ENCODE peak calls at places on chromosome 19, in seven cellular contexts. One of them, this sample, is unnamed.

GRCh38 chr19:52662631-52663030 is 24.5 kb upstream of the ZNF83 start:
- DNase-seq in tibial nerve: no peak
- DNase-seq in brain microvascular endothelial cell: no peak
- DNase-seq in breast epithelium: no peak
- DNase-seq in PC-9: peak; percentile 49
- DNase-seq in psoas muscle: no peak
- DNase-seq in heart left ventricle: no peak
- DNase-seq in this sample: no peak

GRCh38 chr19:30028992-30029343 is 86.9 kb downstream of the URI1 start:
- DNase-seq in brain microvascular endothelial cell: no peak
- DNase-seq in tibial nerve: no peak
- DNase-seq in psoas muscle: no peak
- DNase-seq in heart left ventricle: no peak
- DNase-seq in PC-9: no peak
- DNase-seq in breast epithelium: no peak
- DNase-seq in this sample: no peak

GRCh38 chr19:35247526-35248309 is 1.1 kb upstream of the LSR start:
- DNase-seq in heart left ventricle: no peak
- DNase-seq in breast epithelium: peak; percentile 86
- DNase-seq in psoas muscle: no peak
- DNase-seq in brain microvascular endothelial cell: no peak
- DNase-seq in PC-9: peak; percentile 96
- DNase-seq in tibial nerve: no peak
- DNase-seq in this sample: peak; percentile 66

GRCh38 chr19:51294211-51294976 is 17.1 kb upstream of the IGLON5 start:
- DNase-seq in brain microvascular endothelial cell: no peak
- DNase-seq in heart left ventricle: no peak
- DNase-seq in tibial nerve: no peak
- DNase-seq in psoas muscle: no peak
- DNase-seq in breast epithelium: no peak
- DNase-seq in PC-9: no peak
- DNase-seq in this sample: no peak

GRCh38 chr19:16233836-16234551 is 36.3 kb downstream of the AP1M1 start:
- DNase-seq in psoas muscle: no peak
- DNase-seq in brain microvascular endothelial cell: no peak
- DNase-seq in heart left ventricle: no peak
- DNase-seq in tibial nerve: peak; percentile 11
- DNase-seq in breast epithelium: no peak
- DNase-seq in PC-9: no peak
- DNase-seq in this sample: peak; percentile 63

GRCh38 chr19:48826606-48827020 is 9.7 kb downstream of the HSD17B14 start:
- DNase-seq in psoas muscle: no peak
- DNase-seq in breast epithelium: no peak
- DNase-seq in tibial nerve: no peak
- DNase-seq in PC-9: no peak
- DNase-seq in heart left ventricle: no peak
- DNase-seq in brain microvascular endothelial cell: no peak
- DNase-seq in this sample: no peak

GRCh38 chr19:38277969-38278680 is 13.8 kb downstream of the SPINT2 start:
- DNase-seq in PC-9: peak; percentile 38
- DNase-seq in tibial nerve: no peak
- DNase-seq in breast epithelium: no peak
- DNase-seq in heart left ventricle: no peak
- DNase-seq in psoas muscle: no peak
- DNase-seq in brain microvascular endothelial cell: no peak
- DNase-seq in this sample: peak; percentile 59

GRCh38 chr19:42469311-42470239 is 26.8 kb upstream of the CXCL17 start:
- DNase-seq in psoas muscle: no peak
- DNase-seq in heart left ventricle: no peak
- DNase-seq in tibial nerve: no peak
- DNase-seq in PC-9: no peak
- DNase-seq in breast epithelium: no peak
- DNase-seq in brain microvascular endothelial cell: no peak
- DNase-seq in this sample: no peak

GRCh38 chr19:7006305-7006704 is 14.9 kb downstream of the MBD3L2B start:
- DNase-seq in brain microvascular endothelial cell: no peak
- DNase-seq in psoas muscle: no peak
- DNase-seq in breast epithelium: no peak
- DNase-seq in heart left ventricle: no peak
- DNase-seq in tibial nerve: no peak
- DNase-seq in PC-9: no peak
- DNase-seq in this sample: no peak

GRCh38 chr19:2613507-2614295 is 88.8 kb downstream of the GNG7 start:
- DNase-seq in PC-9: no peak
- DNase-seq in heart left ventricle: peak; percentile 73
- DNase-seq in breast epithelium: no peak
- DNase-seq in tibial nerve: no peak
- DNase-seq in brain microvascular endothelial cell: no peak
- DNase-seq in psoas muscle: peak; percentile 64
- DNase-seq in this sample: peak; percentile 25

GRCh38 chr19:38634757-38635482 is 12.5 kb upstream of the ACTN4 start:
- DNase-seq in breast epithelium: peak; percentile 76
- DNase-seq in tibial nerve: peak; percentile 43
- DNase-seq in heart left ventricle: peak; percentile 87
- DNase-seq in brain microvascular endothelial cell: peak; percentile 49
- DNase-seq in psoas muscle: peak; percentile 87
- DNase-seq in PC-9: peak; percentile 77
- DNase-seq in this sample: peak; percentile 84

GRCh38 chr19:10271543-10272086 is 695 bp downstream of the ICAM1 start:
- DNase-seq in psoas muscle: no peak
- DNase-seq in tibial nerve: no peak
- DNase-seq in breast epithelium: no peak
- DNase-seq in heart left ventricle: no peak
- DNase-seq in PC-9: no peak
- DNase-seq in brain microvascular endothelial cell: no peak
- DNase-seq in this sample: no peak

GRCh38 chr19:49710372-49710951 is 19.5 kb downstream of the CPT1C start:
- DNase-seq in brain microvascular endothelial cell: no peak
- DNase-seq in heart left ventricle: no peak
- DNase-seq in PC-9: no peak
- DNase-seq in psoas muscle: no peak
- DNase-seq in tibial nerve: no peak
- DNase-seq in breast epithelium: no peak
- DNase-seq in this sample: no peak

GRCh38 chr19:45630463-45630862 is 8.7 kb downstream of the EML2 start:
- DNase-seq in brain microvascular endothelial cell: peak; percentile 83
- DNase-seq in breast epithelium: no peak
- DNase-seq in psoas muscle: no peak
- DNase-seq in heart left ventricle: no peak
- DNase-seq in PC-9: peak; percentile 51
- DNase-seq in tibial nerve: no peak
- DNase-seq in this sample: no peak

GRCh38 chr19:30968210-30968609 is 381.0 kb downstream of the TSHZ3 start:
- DNase-seq in tibial nerve: no peak
- DNase-seq in psoas muscle: no peak
- DNase-seq in breast epithelium: no peak
- DNase-seq in brain microvascular endothelial cell: no peak
- DNase-seq in heart left ventricle: no peak
- DNase-seq in PC-9: peak; percentile 6
- DNase-seq in this sample: no peak

GRCh38 chr19:1699998-1700732 is 47.8 kb upstream of the TCF3 start:
- DNase-seq in brain microvascular endothelial cell: no peak
- DNase-seq in tibial nerve: no peak
- DNase-seq in psoas muscle: no peak
- DNase-seq in PC-9: no peak
- DNase-seq in heart left ventricle: peak; percentile 60
- DNase-seq in breast epithelium: no peak
- DNase-seq in this sample: no peak

GRCh38 chr19:55537741-55538111 is 793 bp upstream of the SBK2 start:
- DNase-seq in brain microvascular endothelial cell: no peak
- DNase-seq in breast epithelium: no peak
- DNase-seq in PC-9: peak; percentile 28
- DNase-seq in tibial nerve: no peak
- DNase-seq in heart left ventricle: no peak
- DNase-seq in psoas muscle: no peak
- DNase-seq in this sample: no peak

GRCh38 chr19:52270266-52270885 is 989 bp downstream of the ZNF766 start:
- DNase-seq in heart left ventricle: no peak
- DNase-seq in PC-9: no peak
- DNase-seq in brain microvascular endothelial cell: no peak
- DNase-seq in breast epithelium: no peak
- DNase-seq in psoas muscle: no peak
- DNase-seq in tibial nerve: no peak
- DNase-seq in this sample: no peak

GRCh38 chr19:44808463-44809371 is at the start of gene BCAM:
- DNase-seq in tibial nerve: peak; percentile 55
- DNase-seq in breast epithelium: peak; percentile 81
- DNase-seq in psoas muscle: peak; percentile 86
- DNase-seq in heart left ventricle: peak; percentile 93
- DNase-seq in PC-9: peak; percentile 88
- DNase-seq in brain microvascular endothelial cell: no peak
- DNase-seq in this sample: peak; percentile 89

GRCh38 chr19:571127-571974 is 1.0 kb upstream of the BSG start:
- DNase-seq in breast epithelium: peak; percentile 76
- DNase-seq in PC-9: peak; percentile 59
- DNase-seq in psoas muscle: no peak
- DNase-seq in tibial nerve: no peak
- DNase-seq in heart left ventricle: peak; percentile 56
- DNase-seq in brain microvascular endothelial cell: no peak
- DNase-seq in this sample: no peak

GRCh38 chr19:567296-567900 is 5.0 kb upstream of the BSG start:
- DNase-seq in heart left ventricle: no peak
- DNase-seq in breast epithelium: no peak
- DNase-seq in psoas muscle: no peak
- DNase-seq in tibial nerve: no peak
- DNase-seq in PC-9: no peak
- DNase-seq in brain microvascular endothelial cell: no peak
- DNase-seq in this sample: no peak

GRCh38 chr19:570315-570714 is 2.1 kb upstream of the BSG start:
- DNase-seq in psoas muscle: no peak
- DNase-seq in breast epithelium: no peak
- DNase-seq in heart left ventricle: peak; percentile 50
- DNase-seq in tibial nerve: no peak
- DNase-seq in brain microvascular endothelial cell: no peak
- DNase-seq in PC-9: peak; percentile 34
- DNase-seq in this sample: no peak

GRCh38 chr19:566403-566802 is 6.0 kb upstream of the BSG start:
- DNase-seq in heart left ventricle: no peak
- DNase-seq in breast epithelium: no peak
- DNase-seq in PC-9: no peak
- DNase-seq in brain microvascular endothelial cell: no peak
- DNase-seq in tibial nerve: no peak
- DNase-seq in psoas muscle: no peak
- DNase-seq in this sample: no peak

GRCh38 chr19:566844-567243 is 5.6 kb upstream of the BSG start:
- DNase-seq in heart left ventricle: no peak
- DNase-seq in brain microvascular endothelial cell: no peak
- DNase-seq in psoas muscle: no peak
- DNase-seq in PC-9: no peak
- DNase-seq in breast epithelium: no peak
- DNase-seq in tibial nerve: no peak
- DNase-seq in this sample: no peak
- H3K4me3 ChIP-seq in heart left ventricle: no peak overlapping the region
- H3K4me3 ChIP-seq in brain microvascular endothelial cell: no peak overlapping the region
- H3K4me3 ChIP-seq in psoas muscle: no peak overlapping the region
- H3K4me3 ChIP-seq in PC-9: no peak overlapping the region
- H3K4me3 ChIP-seq in breast epithelium: no peak overlapping the region
- H3K4me3 ChIP-seq in tibial nerve: no peak overlapping the region
- H3K4me3 ChIP-seq in this sample: no peak overlapping the region

GRCh38 chr19:5017235-5017634 is 48.3 kb downstream of the KDM4B start:
- DNase-seq in psoas muscle: no peak
- DNase-seq in brain microvascular endothelial cell: no peak
- DNase-seq in PC-9: no peak
- DNase-seq in tibial nerve: no peak
- DNase-seq in heart left ventricle: no peak
- DNase-seq in breast epithelium: no peak
- DNase-seq in this sample: no peak

GRCh38 chr19:5014941-5015340 is 46.0 kb downstream of the KDM4B start:
- DNase-seq in breast epithelium: no peak
- DNase-seq in PC-9: no peak
- DNase-seq in tibial nerve: no peak
- DNase-seq in psoas muscle: no peak
- DNase-seq in brain microvascular endothelial cell: no peak
- DNase-seq in heart left ventricle: no peak
- DNase-seq in this sample: no peak

GRCh38 chr19:5016268-5016667 is 47.4 kb downstream of the KDM4B start:
- DNase-seq in breast epithelium: no peak
- DNase-seq in PC-9: no peak
- DNase-seq in tibial nerve: no peak
- DNase-seq in psoas muscle: no peak
- DNase-seq in brain microvascular endothelial cell: no peak
- DNase-seq in heart left ventricle: peak; percentile 13
- DNase-seq in this sample: no peak

GRCh38 chr19:5018224-5019015 is 49.5 kb downstream of the KDM4B start:
- DNase-seq in breast epithelium: no peak
- DNase-seq in brain microvascular endothelial cell: peak; percentile 31
- DNase-seq in heart left ventricle: no peak
- DNase-seq in PC-9: no peak
- DNase-seq in tibial nerve: no peak
- DNase-seq in psoas muscle: no peak
- DNase-seq in this sample: no peak

DNA sequence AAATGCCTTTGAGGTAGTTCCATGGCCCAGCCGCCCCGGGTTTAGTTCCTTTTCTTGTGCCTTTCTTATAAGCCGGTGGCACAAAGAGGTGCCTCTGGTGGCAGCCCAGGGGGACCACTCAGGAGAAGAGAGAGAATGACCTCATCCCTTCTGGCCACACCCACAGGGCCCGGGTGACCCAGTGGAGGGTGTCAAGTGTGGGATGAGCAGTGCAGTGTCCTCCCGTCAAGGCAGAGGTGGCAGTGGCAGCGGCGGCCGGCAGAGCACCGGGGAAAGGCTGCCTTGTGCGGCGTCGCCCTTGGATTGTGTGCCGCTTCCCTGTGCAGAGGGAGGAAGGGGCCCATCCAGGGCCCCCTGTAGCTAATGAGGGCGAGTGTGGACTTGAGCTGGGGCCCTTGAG is 47.9 kb downstream of the KDM4B start:
- DNase-seq in tibial nerve: no peak
- DNase-seq in psoas muscle: no peak
- DNase-seq in PC-9: no peak
- DNase-seq in breast epithelium: no peak
- DNase-seq in heart left ventricle: peak; percentile 48
- DNase-seq in brain microvascular endothelial cell: no peak
- DNase-seq in this sample: no peak
- TF ChIP-seq CTCF in tibial nerve: no peak
- TF ChIP-seq CTCF in psoas muscle: no peak
- TF ChIP-seq CTCF in PC-9: no peak
- TF ChIP-seq CTCF in breast epithelium: no peak
- TF ChIP-seq CTCF in heart left ventricle: no peak
- TF ChIP-seq CTCF in brain microvascular endothelial cell: no peak
- TF ChIP-seq CTCF in this sample: no peak

GRCh38 chr19:47352095-47352494 is 3.0 kb downstream of the DHX34 start:
- DNase-seq in PC-9: no peak
- DNase-seq in breast epithelium: no peak
- DNase-seq in heart left ventricle: no peak
- DNase-seq in brain microvascular endothelial cell: no peak
- DNase-seq in psoas muscle: no peak
- DNase-seq in tibial nerve: no peak
- DNase-seq in this sample: no peak
- H3K27ac ChIP-seq in PC-9: no peak overlapping the region
- H3K27ac ChIP-seq in breast epithelium: no peak overlapping the region
- H3K27ac ChIP-seq in heart left ventricle: no peak overlapping the region
- H3K27ac ChIP-seq in brain microvascular endothelial cell: no peak overlapping the region
- H3K27ac ChIP-seq in psoas muscle: no peak overlapping the region
- H3K27ac ChIP-seq in tibial nerve: no peak overlapping the region
- H3K27ac ChIP-seq in this sample: no peak overlapping the region

DNA sequence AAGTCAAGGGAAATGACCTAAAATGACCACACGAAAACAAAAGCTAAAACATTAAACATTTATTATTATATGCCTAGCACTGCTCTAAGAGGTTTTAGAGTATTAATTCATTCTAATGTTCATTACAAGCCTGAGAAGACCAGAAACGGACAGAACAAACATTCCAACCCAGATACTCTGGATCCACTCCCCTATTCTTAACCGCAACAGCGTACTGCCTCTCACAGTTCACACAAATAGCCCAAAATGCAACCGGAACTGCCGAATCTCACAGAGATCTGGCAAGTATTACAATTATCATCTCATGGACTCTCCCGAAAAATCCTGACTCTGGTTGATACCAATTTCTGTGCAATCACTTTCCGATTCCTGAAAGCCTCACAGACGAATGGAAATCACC is 1.4 kb downstream of the ZNF780B start:
- DNase-seq in breast epithelium: no peak
- DNase-seq in heart left ventricle: no peak
- DNase-seq in tibial nerve: no peak
- DNase-seq in PC-9: no peak
- DNase-seq in psoas muscle: no peak
- DNase-seq in brain microvascular endothelial cell: no peak
- DNase-seq in this sample: no peak
- H3K4me3 ChIP-seq in breast epithelium: no peak overlapping the region
- H3K4me3 ChIP-seq in heart left ventricle: peak overlapping the region; percentile 66
- H3K4me3 ChIP-seq in tibial nerve: no peak overlapping the region
- H3K4me3 ChIP-seq in PC-9: no peak overlapping the region
- H3K4me3 ChIP-seq in psoas muscle: peak overlapping the region; percentile 87
- H3K4me3 ChIP-seq in brain microvascular endothelial cell: no peak overlapping the region
- H3K4me3 ChIP-seq in this sample: peak overlapping the region; percentile 66